ENCODE peak calls at places on chromosomes 5 and 9, in five cellular contexts. M is cardiac muscle cell, A is GM12865, Z is germinal center, T is T-helper 9 cell. S is an unnamed sample.

GRCh38 chr5:67160985-67161384 is 35.6 kb downstream of the CD180 start:
- DNase-seq in M (peak), A (no peak), Z (no peak), T (peak), S (peak)

GRCh38 chr5:149837680-149838269 is 106.8 kb downstream of the PDE6A start:
- DNase-seq in M (peak), A (peak), Z (no peak), T (no peak), S (peak)

GRCh38 chr5:119315516-119315949 is 40.3 kb upstream of the TNFAIP8 start:
- DNase-seq in M (peak), A (peak), Z (peak), T (no peak), S (no peak)

GRCh38 chr5:142860291-142860690 is 90.1 kb downstream of the ARHGAP26 start:
- DNase-seq in M (no peak), A (no peak), Z (no peak), T (no peak), S (no peak)

GRCh38 chr5:35854248-35854647 is 2.4 kb upstream of the IL7R start:
- DNase-seq in M (no peak), A (peak), Z (no peak), T (peak), S (no peak)

GRCh38 chr9:71683598-71684235 is 84.6 kb downstream of the CEMIP2 start:
- DNase-seq in M (peak), A (no peak), Z (no peak), T (no peak), S (no peak)

GRCh38 chr9:27407966-27408365 is 111.0 kb upstream of the EQTN start:
- DNase-seq in M (peak), A (no peak), Z (no peak), T (no peak), S (no peak)

GRCh38 chr9:86041331-86041741 is 58.0 kb downstream of the GOLM1 start:
- DNase-seq in M (peak), A (no peak), Z (no peak), T (no peak), S (no peak)

GRCh38 chr9:88065609-88066008 is 72.7 kb downstream of the SPATA31C2 start:
- DNase-seq in M (no peak), A (no peak), Z (no peak), T (no peak), S (no peak)

GRCh38 chr5:153598099-153598498 is 107.6 kb downstream of the GRIA1 start:
- DNase-seq in M (no peak), A (peak), Z (no peak), T (no peak), S (no peak)

GRCh38 chr5:98497391-98497790 is 276.1 kb upstream of the RGMB start:
- DNase-seq in M (peak), A (no peak), Z (no peak), T (no peak), S (no peak)

S was measured in T47D.